ENCODE peak calls at places on chromosomes 6 and 20, in seven cellular contexts. B, D, K, V, E, H and R are unnamed samples.

GRCh38 chr20:50546729-50547314 is 36.6 kb downstream of the PTPN1 start:
- DNase-seq in E (no peak), K (no peak), H (no peak), B (no peak), V (no peak), D (peak; percentile 62), R (no peak)

GRCh38 chr6:49332781-49333180 is 130.3 kb downstream of the MMUT start:
- DNase-seq in K (no peak), B (no peak), H (no peak), E (no peak), V (no peak), D (no peak), R (no peak)

GRCh38 chr20:11754451-11754850 is 163.2 kb upstream of the BTBD3 start:
- DNase-seq in B (no peak), V (no peak), H (no peak), K (peak; percentile 33), E (no peak), D (no peak), R (no peak)

GRCh38 chr6:30463651-30464618 is 25.4 kb upstream of the HLA-E start:
- DNase-seq in E (no peak), D (peak; percentile 45), V (no peak), H (no peak), K (no peak), B (peak; percentile 50), R (no peak)

GRCh38 chr6:84582997-84583396 is 181.4 kb downstream of the TBX18 start:
- DNase-seq in K (no peak), D (peak; percentile 41), V (no peak), B (peak; percentile 10), E (no peak), H (no peak), R (no peak)

GRCh38 chr6:89843070-89843469 is 13.4 kb downstream of the CASP8AP2 start:
- DNase-seq in V (no peak), E (no peak), K (no peak), H (no peak), D (peak; percentile 56), B (peak; percentile 34), R (no peak)

GRCh38 chr6:157335829-157336228 is 12.5 kb upstream of the TMEM242 start:
- DNase-seq in E (peak; percentile 66), V (no peak), H (no peak), B (no peak), D (no peak), K (peak; percentile 40), R (peak; percentile 34)

GRCh38 chr6:143336446-143337152 is 113.9 kb downstream of the ADAT2 start:
- DNase-seq in B (peak; percentile 69), V (no peak), E (no peak), H (no peak), K (peak; percentile 28), D (peak; percentile 47), R (peak; percentile 28)

GRCh38 chr20:19045366-19045765 is 167.1 kb upstream of the SLC24A3 start:
- DNase-seq in V (no peak), H (no peak), D (no peak), K (peak; percentile 19), B (no peak), E (peak; percentile 19), R (no peak)

GRCh38 chr6:135163440-135163738 is 17.7 kb upstream of the MYB start:
- DNase-seq in E (no peak), H (no peak), D (no peak), V (no peak), B (no peak), K (no peak), R (no peak)

GRCh38 chr20:49233226-49233625 is 14.0 kb downstream of the DDX27 start:
- DNase-seq in D (no peak), B (no peak), H (no peak), K (no peak), E (no peak), V (no peak), R (no peak)

GRCh38 chr6:35499372-35499771 is 2.5 kb upstream of the TEAD3 start:
- DNase-seq in B (no peak), V (no peak), D (no peak), E (no peak), K (no peak), H (no peak), R (no peak)

GRCh38 chr6:299050-299980 is 7.0 kb downstream of the DUSP22 start:
- DNase-seq in E (no peak), H (no peak), B (peak; percentile 40), D (peak; percentile 47), K (no peak), V (no peak), R (no peak)

GRCh38 chr20:40283689-40284088 is 405.3 kb downstream of the MAFB start:
- DNase-seq in E (peak; percentile 2), V (no peak), D (no peak), H (no peak), B (no peak), K (no peak), R (no peak)

GRCh38 chr6:168906251-168906845 is 347.3 kb downstream of the THBS2 start:
- DNase-seq in E (peak; percentile 92), K (peak; percentile 19), D (no peak), H (no peak), B (no peak), V (no peak), R (no peak)

GRCh38 chr20:58416832-58417231 is 27.8 kb downstream of the VAPB start:
- DNase-seq in D (no peak), V (no peak), B (no peak), E (no peak), H (no peak), K (no peak), R (no peak)

GRCh38 chr20:40675599-40676221 is 13.3 kb downstream of the MAFB start:
- DNase-seq in D (no peak), B (no peak), V (no peak), H (no peak), E (no peak), K (no peak), R (no peak)

GRCh38 chr6:35016417-35017221 is 124.5 kb downstream of the TCP11 start:
- DNase-seq in K (no peak), D (peak; percentile 75), V (no peak), H (no peak), E (no peak), B (peak; percentile 88), R (no peak)

GRCh38 chr6:170114956-170115855 is 175.7 kb downstream of the DLL1 start:
- DNase-seq in K (peak; percentile 10), H (no peak), B (no peak), V (peak; percentile 33), E (no peak), D (no peak), R (peak; percentile 22)

GRCh38 chr20:50371878-50372769 is 138.1 kb upstream of the PTPN1 start:
- DNase-seq in E (no peak), H (no peak), B (peak; percentile 27), D (no peak), V (no peak), K (no peak), R (no peak)

GRCh38 chr6:167698540-167698939 is 128.2 kb upstream of the AFDN start:
- DNase-seq in B (no peak), K (no peak), D (no peak), H (no peak), E (no peak), V (no peak), R (no peak)
- H3K18ac ChIP-seq in B (no peak overlapping the region), K (no peak overlapping the region), D (peak overlapping the region; percentile 25), H (peak overlapping the region; percentile 86), E (peak overlapping the region; percentile 1), V (no peak overlapping the region), R (no peak overlapping the region)

GRCh38 chr6:17930321-17930993 is 57.0 kb downstream of the KIF13A start:
- DNase-seq in D (peak; percentile 92), H (no peak), V (no peak), K (no peak), E (peak; percentile 25), B (peak; percentile 40), R (no peak)

GRCh38 chr6:17932362-17932852 is 55.0 kb downstream of the KIF13A start:
- DNase-seq in K (no peak), H (no peak), V (no peak), B (peak; percentile 85), E (no peak), D (peak; percentile 92), R (no peak)

GRCh38 chr6:17927705-17928104 is 59.7 kb downstream of the KIF13A start:
- DNase-seq in K (no peak), V (no peak), H (no peak), E (no peak), D (no peak), B (no peak), R (no peak)

GRCh38 chr6:17928514-17929430 is 58.7 kb downstream of the KIF13A start:
- DNase-seq in V (no peak), D (peak; percentile 77), E (no peak), H (no peak), B (peak; percentile 76), K (no peak), R (no peak)

DNA sequence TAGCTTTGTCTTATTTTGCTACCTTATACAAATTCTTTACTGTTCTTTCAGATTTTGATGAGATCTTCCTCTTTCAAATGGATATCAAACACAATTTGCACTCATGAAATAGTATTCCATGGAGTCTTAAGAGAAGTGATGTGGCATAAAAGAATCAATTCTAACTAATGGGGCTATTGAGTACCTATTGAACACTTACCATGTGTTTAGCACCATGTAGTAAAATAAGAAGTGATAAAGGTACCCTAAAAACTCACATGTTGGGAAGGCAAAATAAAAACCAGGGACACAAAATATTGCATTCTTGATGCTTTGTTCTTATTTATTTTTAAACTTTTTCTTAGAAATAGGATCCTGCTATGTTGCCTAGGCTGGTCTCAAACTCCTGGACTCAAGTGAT is 56.2 kb downstream of the KIF13A start:
- DNase-seq in B (no peak), D (no peak), V (no peak), H (no peak), K (no peak), E (no peak), R (no peak)
- H3K4me2 ChIP-seq in B (no peak overlapping the region), D (no peak overlapping the region), V (peak overlapping the region; percentile 8), H (no peak overlapping the region), K (no peak overlapping the region), E (no peak overlapping the region), R (no peak overlapping the region)

GRCh38 chr20:61385316-61385715 is 133.3 kb downstream of the CDH4 start:
- DNase-seq in H (no peak), E (no peak), D (no peak), B (no peak), K (no peak), V (no peak), R (no peak)
- H3K18ac ChIP-seq in H (peak overlapping the region; percentile 15), E (no peak overlapping the region), D (no peak overlapping the region), B (no peak overlapping the region), K (no peak overlapping the region), V (no peak overlapping the region), R (no peak overlapping the region)

DNA sequence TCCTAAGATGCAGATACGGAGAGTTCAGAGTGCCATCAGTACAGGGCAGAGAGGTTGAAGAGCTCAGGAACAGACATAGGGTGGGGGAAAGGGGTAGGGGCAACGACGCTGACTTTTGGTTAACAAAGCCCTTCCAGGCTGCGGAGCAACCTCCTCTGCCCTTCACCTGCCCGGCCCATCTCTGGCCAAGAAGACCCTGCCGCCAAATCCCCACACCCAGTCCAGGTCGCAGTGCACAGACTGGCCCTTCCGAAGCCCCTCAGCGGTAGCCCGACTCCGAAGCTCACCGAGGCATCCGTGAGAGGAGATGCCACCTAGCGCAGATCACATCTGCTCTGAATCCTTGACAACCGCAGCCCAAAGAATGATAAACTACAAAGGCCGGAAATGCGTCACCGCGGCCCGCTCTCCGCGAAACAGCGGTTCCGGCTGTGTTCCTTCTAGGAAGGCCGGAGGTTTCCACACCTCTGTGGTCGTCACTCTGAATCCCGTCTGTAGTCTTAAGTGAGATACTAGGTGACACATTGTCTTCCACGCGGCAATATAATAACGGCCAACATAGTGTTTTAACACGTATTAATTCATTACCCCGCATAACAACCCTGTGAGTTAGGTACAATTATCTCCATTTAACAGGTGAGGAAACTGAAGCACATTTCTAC is at the start of gene ZSCAN23:
- DNase-seq in B (peak; percentile 92), D (peak; percentile 90), K (peak; percentile 96), E (peak; percentile 75), V (peak; percentile 86), H (peak; percentile 68), R (peak; percentile 90)
- H3K4me2 ChIP-seq in B (peak within 1 kb of the TSS; percentile 85), D (peak within 1 kb of the TSS; percentile 77), K (peak within 1 kb of the TSS; percentile 61), E (peak within 1 kb of the TSS; percentile 56), V (peak within 1 kb of the TSS; percentile 67), H (peak within 1 kb of the TSS; percentile 41), R (peak within 1 kb of the TSS; percentile 75)